ENCODE peak calls at places on chromosome 22, in nine cellular contexts. K is PC-3, E is spleen, Z is HCT116, H is HL-60, D is BJ, C is lower leg skin, L is cardiac muscle cell, Y is left ventricle myocardium inferior. Q is an unnamed sample.

GRCh38 chr22:19819911-19820879 is 34.5 kb downstream of the GNB1L start:
- DNase-seq in K (no peak), L (no peak), D (no peak), H (no peak), Y (no peak), Z (no peak), E (no peak), C (no peak), Q (no peak)

GRCh38 chr22:19959587-19960490 is 18.2 kb upstream of the TXNRD2 start:
- DNase-seq in H (no peak), Z (no peak), D (no peak), Y (peak; percentile 25), E (peak; percentile 65), C (no peak), K (no peak), L (no peak), Q (no peak)

GRCh38 chr22:49734882-49735281 is 92.8 kb downstream of the BRD1 start:
- DNase-seq in K (no peak), Y (no peak), L (no peak), D (no peak), H (no peak), Z (no peak), C (no peak), E (no peak), Q (no peak)

GRCh38 chr22:48098243-48098935 is 1335.9 kb downstream of the TBC1D22A start:
- DNase-seq in Y (no peak), D (no peak), K (no peak), Z (no peak), H (peak; percentile 42), E (no peak), C (no peak), L (no peak), Q (no peak)

GRCh38 chr22:27748355-27749168 is 53.0 kb downstream of the MN1 start:
- DNase-seq in Y (no peak), E (peak; percentile 17), D (peak; percentile 49), L (no peak), Z (no peak), H (no peak), C (no peak), K (no peak), Q (no peak)

GRCh38 chr22:21981874-21982273 is 713 bp downstream of the TOP3B start:
- DNase-seq in H (no peak), L (no peak), C (no peak), E (no peak), Z (no peak), Y (no peak), K (no peak), D (no peak), Q (no peak)

GRCh38 chr22:21677606-21678443 is 12.0 kb downstream of the PPIL2 start:
- DNase-seq in H (no peak), Z (no peak), C (no peak), D (no peak), E (no peak), L (no peak), K (no peak), Y (no peak), Q (no peak)

GRCh38 chr22:18031670-18032454 is 7.5 kb upstream of the MICAL3 start:
- DNase-seq in L (no peak), K (peak; percentile 95), H (no peak), Y (peak; percentile 26), Z (peak; percentile 82), D (peak; percentile 68), C (no peak), E (peak; percentile 38), Q (no peak)

GRCh38 chr22:35446365-35446764 is 46.4 kb downstream of the MCM5 start:
- DNase-seq in E (no peak), L (no peak), Y (no peak), Z (no peak), K (peak; percentile 60), H (no peak), D (peak; percentile 37), C (no peak), Q (no peak)

GRCh38 chr22:23144432-23144831 is 845 bp upstream of the RAB36 start:
- DNase-seq in E (peak; percentile 36), Y (no peak), C (no peak), D (no peak), Z (no peak), L (no peak), H (no peak), K (no peak), Q (no peak)

GRCh38 chr22:44309137-44309536 is 3.6 kb downstream of the SHISAL1 start:
- DNase-seq in Y (no peak), E (no peak), L (no peak), H (no peak), D (peak; percentile 88), Z (peak; percentile 7), C (peak; percentile 70), K (peak; percentile 90), Q (no peak)

GRCh38 chr22:49369726-49370717 is 457.7 kb downstream of the BRD1 start:
- DNase-seq in H (no peak), Y (no peak), E (peak; percentile 68), C (peak; percentile 7), K (no peak), Z (no peak), D (no peak), L (no peak), Q (no peak)

GRCh38 chr22:11627436-11627797 is 3900.6 kb upstream of the OR11H1 start:
- DNase-seq in Z (no peak), K (no peak), E (peak; percentile 80), Y (no peak), D (no peak), L (no peak), C (no peak), H (no peak), Q (no peak)

GRCh38 chr22:37260396-37260795 is 16.3 kb upstream of the RAC2 start:
- DNase-seq in H (no peak), C (no peak), E (peak; percentile 59), Z (no peak), Y (no peak), K (no peak), L (no peak), D (no peak), Q (no peak)

GRCh38 chr22:37260939-37261338 is 16.9 kb upstream of the RAC2 start:
- DNase-seq in Y (peak; percentile 55), D (no peak), H (peak; percentile 66), L (peak; percentile 79), Z (peak; percentile 45), E (peak; percentile 89), C (peak; percentile 48), K (peak; percentile 57), Q (peak; percentile 59)

GRCh38 chr22:37258810-37259472 is 14.9 kb upstream of the RAC2 start:
- DNase-seq in L (no peak), Y (no peak), H (no peak), D (no peak), Z (no peak), E (peak; percentile 15), K (no peak), C (no peak), Q (no peak)

GRCh38 chr22:37258005-37258790 is 14.1 kb upstream of the RAC2 start:
- DNase-seq in D (no peak), Z (no peak), E (peak; percentile 11), K (peak; percentile 48), C (no peak), H (no peak), L (no peak), Y (no peak), Q (no peak)

GRCh38 chr22:37259540-37260029 is 15.5 kb upstream of the RAC2 start:
- DNase-seq in E (peak; percentile 73), H (peak; percentile 59), Z (peak; percentile 54), D (no peak), Y (no peak), C (no peak), L (peak; percentile 68), K (peak; percentile 63), Q (no peak)
- TF ChIP-seq CTCF in E (peak; percentile 32), H (peak; percentile 36), Z (peak; percentile 82), D (peak; percentile 84), Y (peak; percentile 36), C (no peak), L (peak; percentile 80), K (peak; percentile 71), Q (peak; percentile 56)

GRCh38 chr22:46035742-46036557 is 59.0 kb upstream of the WNT7B start:
- DNase-seq in Y (peak; percentile 100), C (peak; percentile 99), K (peak; percentile 97), L (peak; percentile 100), E (peak; percentile 100), Z (peak; percentile 96), D (peak; percentile 95), H (peak; percentile 99), Q (peak; percentile 100)
- TF ChIP-seq CTCF in Y (no peak), C (no peak), K (no peak), L (no peak), E (no peak), Z (no peak), D (no peak), H (no peak), Q (no peak)

DNA sequence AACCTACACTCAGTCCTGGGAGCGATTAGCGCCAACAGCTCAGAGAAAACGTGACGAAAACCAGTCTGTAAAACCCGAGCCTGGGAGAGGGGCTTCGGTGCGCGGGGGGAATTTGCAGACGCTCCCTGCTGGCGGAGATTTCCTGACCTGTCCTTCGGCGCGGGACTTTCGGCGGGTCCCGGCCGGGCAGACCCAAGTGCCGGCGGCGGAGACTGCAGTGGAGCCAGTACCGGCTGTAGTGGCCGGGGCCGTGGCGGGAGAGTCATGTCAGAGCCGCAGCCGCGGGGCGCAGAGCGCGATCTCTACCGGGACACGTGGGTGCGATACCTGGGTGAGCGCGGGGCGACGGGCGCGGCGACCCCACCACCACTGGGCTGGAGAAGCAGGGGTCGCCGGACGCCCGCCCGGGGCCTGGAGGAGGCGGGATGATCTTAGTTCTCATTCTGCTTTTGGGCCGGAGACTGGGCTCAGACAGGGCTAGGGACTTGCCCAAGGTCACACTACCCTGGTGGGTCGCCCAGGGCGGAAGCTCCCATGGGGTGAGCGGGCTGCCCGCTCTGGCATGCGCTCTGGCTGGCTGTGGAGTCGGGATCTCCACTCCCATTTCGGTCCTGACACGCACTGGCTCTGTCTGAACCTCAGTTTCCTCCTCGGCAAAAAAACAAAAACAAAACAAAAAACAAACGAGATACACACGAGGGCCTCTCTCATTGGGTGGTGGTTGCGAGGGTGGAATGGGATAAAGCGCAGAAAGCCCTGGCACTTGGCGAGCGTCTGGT is at the start of gene MTFP1:
- DNase-seq in E (peak; percentile 89), H (peak; percentile 70), D (no peak), K (peak; percentile 59), Z (no peak), C (peak; percentile 39), L (peak; percentile 84), Y (peak; percentile 53), Q (peak; percentile 16)
- TF ChIP-seq CTCF in E (no peak), H (no peak), D (no peak), K (no peak), Z (no peak), C (no peak), L (no peak), Y (no peak), Q (no peak)

DNA sequence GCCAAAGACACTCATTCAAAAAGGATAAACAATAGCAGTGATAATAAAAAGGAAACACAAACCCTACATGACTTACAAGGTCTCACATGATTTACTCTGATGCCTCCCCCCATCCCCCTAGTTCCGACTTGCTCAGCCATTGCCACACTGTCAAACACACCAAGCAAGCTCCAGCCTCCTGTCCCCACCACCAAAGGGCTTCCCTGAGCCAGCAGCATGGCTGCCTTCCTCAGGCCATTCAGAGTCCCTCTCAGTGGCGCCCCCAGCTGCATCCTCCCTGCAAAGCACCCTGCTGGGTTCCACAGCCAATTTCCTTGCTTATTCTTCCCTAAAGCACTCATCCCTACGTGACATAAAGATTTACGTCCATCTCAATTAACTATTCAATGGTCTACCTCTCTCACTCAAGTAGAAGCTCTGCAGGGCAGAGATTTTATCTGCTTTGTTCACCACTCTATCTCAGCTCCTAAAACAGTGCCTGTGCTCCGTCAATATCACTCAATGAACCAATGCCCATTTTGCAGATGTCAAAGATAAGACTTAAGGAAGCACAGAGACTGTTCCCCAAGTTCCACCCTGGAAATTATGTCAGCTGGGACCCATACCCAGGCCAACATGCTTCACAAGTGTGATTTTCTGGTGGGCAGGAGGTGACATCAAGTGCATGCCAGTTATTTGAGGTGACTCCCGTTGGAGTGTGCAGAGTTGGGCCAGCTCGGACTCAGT is 106.9 kb downstream of the SYN3 start:
- DNase-seq in C (no peak), Y (no peak), Z (no peak), L (peak; percentile 35), H (no peak), D (no peak), K (no peak), E (no peak), Q (no peak)
- TF ChIP-seq CTCF in C (no peak), Y (no peak), Z (no peak), L (peak; percentile 16), H (no peak), D (no peak), K (no peak), E (no peak), Q (no peak)

Q was measured in CD4-positive, alpha-beta T cell.